ENCODE peak calls at places on chromosomes 1 and 21, in ten cellular contexts. K, C, L, U, M, A, N, E, B and H are unnamed samples.
A peak's percentile ranks its signal among the peaks of the same experiment; 100 is the strongest.

GRCh38 chr1:12031039-12031980 is 12.0 kb downstream of the MIIP start:
- DNase-seq in E (peak; percentile 39), K (peak; percentile 21), A (no peak), U (no peak), L (peak; percentile 72), B (no peak), N (no peak), M (no peak), C (no peak), H (no peak)

GRCh38 chr1:21034725-21035628 is 141.7 kb downstream of the EIF4G3 start:
- DNase-seq in B (no peak), K (no peak), L (no peak), M (no peak), A (no peak), N (no peak), E (no peak), C (no peak), U (peak; percentile 69), H (no peak)

GRCh38 chr1:104979651-104980050 is 1230.0 kb downstream of the AMY1C start:
- DNase-seq in K (no peak), E (no peak), A (no peak), L (no peak), C (no peak), U (no peak), B (no peak), M (no peak), N (no peak), H (no peak)

GRCh38 chr1:150876111-150876434 is 326 bp downstream of the ARNT start:
- DNase-seq in L (no peak), A (no peak), N (no peak), M (peak; percentile 81), C (no peak), K (peak; percentile 50), E (peak; percentile 75), U (peak; percentile 88), B (no peak), H (no peak)

GRCh38 chr1:234893725-234894630 is 234.7 kb downstream of the TOMM20 start:
- DNase-seq in K (peak; percentile 81), U (peak; percentile 86), M (peak; percentile 92), L (no peak), N (no peak), B (no peak), E (peak; percentile 44), A (no peak), C (peak; percentile 32), H (peak; percentile 66)

GRCh38 chr1:234844479-234845031 is 234.6 kb upstream of the IRF2BP2 start:
- DNase-seq in E (no peak), B (no peak), U (no peak), K (no peak), N (no peak), A (peak; percentile 22), C (no peak), M (no peak), L (no peak), H (no peak)

GRCh38 chr1:244918422-244919319 is 54.3 kb upstream of the HNRNPU start:
- DNase-seq in N (no peak), L (peak; percentile 24), B (peak; percentile 67), K (peak; percentile 17), E (peak; percentile 14), M (peak; percentile 17), A (peak; percentile 77), U (peak; percentile 80), C (peak; percentile 32), H (no peak)

GRCh38 chr1:10692401-10693021 is 103.9 kb downstream of the CASZ1 start:
- DNase-seq in C (no peak), A (peak; percentile 62), L (no peak), U (peak; percentile 37), M (peak; percentile 30), E (no peak), K (peak; percentile 24), B (peak; percentile 51), N (no peak), H (no peak)

GRCh38 chr1:22139066-22139594 is 3.8 kb downstream of the WNT4 start:
- DNase-seq in N (no peak), K (no peak), A (no peak), C (no peak), L (no peak), U (peak; percentile 24), E (no peak), B (no peak), M (peak; percentile 53), H (no peak)

GRCh38 chr1:27026621-27027574 is 14.2 kb upstream of the TENT5B start:
- DNase-seq in U (no peak), M (peak; percentile 61), C (peak; percentile 88), N (peak; percentile 44), L (peak; percentile 84), B (no peak), K (peak; percentile 50), A (no peak), E (peak; percentile 90), H (peak; percentile 88)

GRCh38 chr1:117290855-117291254 is 76.4 kb upstream of the MAN1A2 start:
- DNase-seq in N (no peak), B (no peak), U (no peak), A (no peak), C (no peak), M (no peak), K (no peak), L (no peak), E (peak; percentile 12), H (no peak)

GRCh38 chr21:46294647-46295176 is 8.6 kb downstream of the YBEY start:
- DNase-seq in U (no peak), L (no peak), K (peak; percentile 77), B (no peak), E (peak; percentile 47), C (no peak), N (no peak), M (no peak), A (no peak), H (peak; percentile 39)

GRCh38 chr1:98053471-98054366 is 132.9 kb upstream of the DPYD start:
- DNase-seq in E (peak; percentile 83), L (peak; percentile 80), A (peak; percentile 72), N (no peak), U (peak; percentile 17), M (no peak), C (peak; percentile 31), K (no peak), B (peak; percentile 31), H (no peak)

GRCh38 chr1:174818951-174819350 is 180.8 kb upstream of the CACYBP start:
- DNase-seq in L (no peak), U (no peak), B (no peak), E (no peak), C (no peak), K (peak; percentile 84), N (no peak), M (no peak), A (no peak), H (no peak)

GRCh38 chr1:199778324-199778955 is 249.1 kb upstream of the NR5A2 start:
- DNase-seq in K (no peak), N (no peak), E (no peak), B (no peak), C (no peak), L (no peak), M (no peak), A (no peak), U (peak; percentile 33), H (no peak)

GRCh38 chr1:162391790-162392563 is 10.4 kb downstream of the C1orf226 start:
- DNase-seq in C (no peak), B (no peak), M (no peak), N (no peak), L (no peak), K (no peak), U (peak; percentile 60), E (peak; percentile 70), A (no peak), H (peak; percentile 24)

GRCh38 chr1:22662986-22663408 is 10.0 kb downstream of the C1QB start:
- DNase-seq in M (no peak), N (no peak), E (no peak), A (no peak), K (no peak), U (no peak), L (no peak), B (no peak), C (no peak), H (no peak)

GRCh38 chr21:46081022-46081861 is 16.7 kb upstream of the COL6A2 start:
- DNase-seq in N (no peak), E (no peak), K (no peak), A (no peak), M (no peak), U (no peak), B (no peak), L (no peak), C (no peak), H (no peak)

GRCh38 chr1:172746091-172746949 is 87.4 kb downstream of the FASLG start:
- DNase-seq in M (no peak), A (peak; percentile 76), B (no peak), C (no peak), U (no peak), N (peak; percentile 94), L (no peak), K (peak; percentile 97), E (peak; percentile 93), H (peak; percentile 94)

GRCh38 chr1:3235496-3235895 is 166.5 kb downstream of the PRDM16 start:
- DNase-seq in E (no peak), C (no peak), B (no peak), L (no peak), K (no peak), N (no peak), A (no peak), U (no peak), M (no peak), H (no peak)

GRCh38 chr1:24541711-24542346 is 14.1 kb upstream of the NCMAP start:
- DNase-seq in L (peak; percentile 57), B (no peak), M (peak; percentile 6), A (no peak), K (no peak), E (no peak), N (no peak), C (no peak), U (peak; percentile 24), H (no peak)